ENCODE peak calls at places on chromosomes 7 and 10, in four cellular contexts. I, Y, E and R are unnamed samples.

GRCh38 chr10:114648368-114648767 is 9.7 kb downstream of the ABLIM1 start:
- DNase-seq in Y (no peak), I (no peak), E (no peak), R (peak; percentile 21)

GRCh38 chr7:74466196-74466813 is 12.6 kb downstream of the GTF2IRD1 start:
- DNase-seq in E (no peak), I (peak; percentile 41), Y (no peak), R (peak; percentile 61)

GRCh38 chr10:86400705-86401587 is 34.4 kb upstream of the GRID1 start:
- DNase-seq in Y (no peak), E (no peak), I (peak; percentile 59), R (no peak)

GRCh38 chr10:15433850-15434537 is 62.9 kb upstream of the FAM171A1 start:
- DNase-seq in I (no peak), E (no peak), Y (peak; percentile 49), R (peak; percentile 47)

GRCh38 chr7:133434246-133434865 is 181.5 kb downstream of the EXOC4 start:
- DNase-seq in Y (no peak), I (no peak), E (no peak), R (peak; percentile 60)

GRCh38 chr10:125983161-125983560 is 86.8 kb downstream of the FANK1 start:
- DNase-seq in Y (no peak), E (no peak), I (no peak), R (no peak)

GRCh38 chr7:92740713-92741126 is 95.7 kb downstream of the CDK6 start:
- DNase-seq in I (no peak), Y (no peak), E (no peak), R (peak; percentile 86)

GRCh38 chr7:76165973-76166403 is 35.7 kb upstream of the SRRM3 start:
- DNase-seq in I (no peak), Y (no peak), E (no peak), R (no peak)

GRCh38 chr10:35420827-35421552 is 84.7 kb downstream of the CCNY start:
- DNase-seq in E (no peak), Y (no peak), I (no peak), R (no peak)

GRCh38 chr10:58951087-58951486 is 225.4 kb upstream of the PHYHIPL start:
- DNase-seq in E (no peak), Y (no peak), I (no peak), R (no peak)

GRCh38 chr10:74255214-74255613 is 104.2 kb downstream of the ADK start:
- DNase-seq in I (no peak), E (no peak), Y (no peak), R (peak; percentile 30)

GRCh38 chr10:102115775-102116174 is 4.4 kb downstream of the LDB1 start:
- DNase-seq in E (no peak), Y (no peak), I (no peak), R (no peak)

GRCh38 chr7:71712653-71713180 is 580.8 kb downstream of the GALNT17 start:
- DNase-seq in E (no peak), I (no peak), Y (no peak), R (no peak)

GRCh38 chr10:21807162-21807561 is 196.4 kb downstream of the DNAJC1 start:
- DNase-seq in E (no peak), Y (peak; percentile 80), I (no peak), R (peak; percentile 93)

GRCh38 chr10:124122211-124122610 is 28.8 kb upstream of the CHST15 start:
- DNase-seq in E (no peak), I (no peak), Y (no peak), R (no peak)